ENCODE peak calls at places on chromosomes 3 and 15, in five cellular contexts. A, S, B, R and I are unnamed samples.

GRCh38 chr3:198080521-198081384 is 120.7 kb downstream of the LMLN start:
- DNase-seq in B (peak), S (peak), A (peak), R (peak), I (peak)

GRCh38 chr15:86743283-86743903 is 663.7 kb downstream of the AGBL1 start:
- DNase-seq in S (no peak), R (no peak), B (peak), A (no peak), I (peak)

GRCh38 chr3:82671466-82671865 is 910.0 kb upstream of the GBE1 start:
- DNase-seq in A (no peak), S (no peak), B (no peak), R (no peak), I (no peak)

GRCh38 chr15:72389231-72389630 is 8.9 kb upstream of the TMEM202 start:
- DNase-seq in R (no peak), S (no peak), A (peak), B (peak), I (no peak)

GRCh38 chr3:169295126-169295525 is 368.4 kb downstream of the MECOM start:
- DNase-seq in A (peak), R (no peak), S (peak), B (peak), I (no peak)

GRCh38 chr3:167032267-167032876 is 347.7 kb downstream of the ZBBX start:
- DNase-seq in R (peak), A (peak), B (peak), S (peak), I (peak)

GRCh38 chr3:156471431-156471830 is 83.5 kb downstream of the SSR3 start:
- DNase-seq in R (no peak), S (no peak), B (no peak), A (no peak), I (no peak)

GRCh38 chr3:138348107-138348949 is at the start of gene MRAS:
- DNase-seq in B (peak), A (peak), S (peak), R (peak), I (peak)

GRCh38 chr3:112499328-112499727 is at the start of gene BTLA:
- DNase-seq in B (no peak), A (no peak), S (no peak), R (no peak), I (no peak)

GRCh38 chr15:29920515-29920914 is 98.2 kb upstream of the TJP1 start:
- DNase-seq in S (no peak), R (peak), B (peak), A (peak), I (peak)

GRCh38 chr3:100748220-100748619 is 38.9 kb downstream of the TFG start:
- DNase-seq in A (no peak), R (no peak), B (no peak), S (no peak), I (no peak)

GRCh38 chr15:100873029-100873677 is 6.5 kb upstream of the ALDH1A3 start:
- DNase-seq in S (peak), A (peak), B (peak), R (peak), I (peak)

GRCh38 chr3:71416868-71417267 is 166.7 kb downstream of the FOXP1 start:
- DNase-seq in B (peak), A (no peak), R (no peak), S (no peak), I (no peak)

GRCh38 chr15:60350121-60350520 is 47.7 kb downstream of the ANXA2 start:
- DNase-seq in R (no peak), B (no peak), A (no peak), S (no peak), I (peak)

GRCh38 chr3:66561374-66561773 is 60.6 kb upstream of the LRIG1 start:
- DNase-seq in B (peak), A (peak), S (no peak), R (no peak), I (no peak)

GRCh38 chr3:64988188-64988587 is 300.4 kb upstream of the ADAMTS9 start:
- DNase-seq in R (peak), B (no peak), S (no peak), A (no peak), I (peak)

GRCh38 chr3:187975571-187976360 is 178.2 kb upstream of the LPP start:
- DNase-seq in A (no peak), R (peak), B (peak), S (no peak), I (no peak)

GRCh38 chr3:187977659-187978058 is 176.3 kb upstream of the LPP start:
- DNase-seq in S (no peak), R (no peak), B (no peak), A (no peak), I (no peak)

GRCh38 chr3:187974857-187975257 is 179.1 kb upstream of the LPP start:
- DNase-seq in R (no peak), A (no peak), S (no peak), B (no peak), I (no peak)

GRCh38 chr3:187978433-187979011 is 175.4 kb upstream of the LPP start:
- DNase-seq in B (peak), R (peak), S (no peak), A (peak), I (no peak)

DNA sequence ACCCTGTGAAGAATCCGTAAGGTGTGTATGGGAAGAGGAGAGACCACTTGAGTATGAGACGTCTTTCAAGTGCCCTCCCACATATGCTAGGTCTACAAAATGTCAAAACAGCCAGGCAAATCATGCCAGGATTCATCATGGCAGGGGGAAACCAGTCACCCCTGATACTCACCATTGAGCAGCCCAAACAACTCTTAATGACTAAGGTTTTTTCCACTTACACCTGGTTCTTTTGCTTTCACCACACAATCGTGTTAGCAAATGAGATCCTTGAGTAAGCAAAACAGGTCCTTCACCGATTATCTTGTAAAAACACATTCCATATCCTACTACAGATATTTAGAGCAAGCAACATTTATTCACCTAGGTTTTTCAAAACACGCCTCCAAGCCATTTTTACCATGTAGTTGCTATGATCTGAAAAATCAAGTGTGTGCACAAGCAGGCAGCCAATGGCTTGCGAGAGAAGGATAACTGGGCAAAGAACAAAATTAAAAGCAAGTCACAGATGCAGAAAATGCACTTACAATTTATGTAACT is 177.5 kb upstream of the LPP start:
- DNase-seq in S (no peak), A (no peak), R (peak), B (peak), I (no peak)
- H3K4me2 ChIP-seq in S (no peak), A (no peak), R (peak), B (no peak), I (no peak)

DNA sequence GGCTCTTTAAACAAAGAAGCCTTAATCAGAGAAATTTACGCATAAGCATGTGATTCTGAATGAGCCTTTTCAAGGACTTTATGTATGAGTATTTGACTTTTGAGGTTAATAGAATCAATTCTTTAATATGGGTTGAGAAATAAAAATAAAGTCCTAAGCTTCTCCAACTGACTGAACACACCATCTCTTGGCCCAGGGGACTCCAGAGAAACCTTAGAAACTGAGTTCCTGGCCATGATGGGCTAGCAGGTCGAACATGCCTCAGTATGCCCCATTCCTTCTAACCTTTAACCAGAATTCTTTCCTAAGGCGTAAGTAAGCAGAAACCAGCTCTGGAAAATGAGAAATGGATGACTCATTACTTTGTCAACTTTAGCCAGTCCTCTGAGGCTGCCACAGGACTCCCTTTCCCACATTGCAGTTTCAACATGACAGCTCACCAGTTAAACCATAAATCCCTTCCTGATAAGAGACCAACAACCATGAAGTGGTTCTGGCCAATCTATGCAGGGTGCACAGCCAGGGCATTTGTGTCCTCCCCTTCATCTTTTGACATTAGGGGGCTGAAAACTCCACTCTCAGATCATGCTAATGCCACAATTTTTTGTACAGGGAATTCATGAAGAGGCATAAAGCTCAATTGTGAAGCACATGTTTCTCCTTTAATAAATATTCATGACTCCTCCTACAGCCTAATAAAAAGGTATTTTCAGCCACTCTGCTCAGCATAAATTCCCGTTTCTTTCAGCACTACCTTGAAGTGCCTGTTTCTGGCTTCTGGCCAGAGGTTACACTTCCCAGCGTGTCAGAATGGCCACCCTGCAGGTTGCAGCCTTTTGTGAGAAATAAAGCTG is 33.3 kb downstream of the TM4SF18 start:
- DNase-seq in R (peak), B (peak), S (peak), A (peak), I (peak)
- H2AFZ ChIP-seq in R (peak), B (no peak), S (no peak), A (peak), I (peak)

DNA sequence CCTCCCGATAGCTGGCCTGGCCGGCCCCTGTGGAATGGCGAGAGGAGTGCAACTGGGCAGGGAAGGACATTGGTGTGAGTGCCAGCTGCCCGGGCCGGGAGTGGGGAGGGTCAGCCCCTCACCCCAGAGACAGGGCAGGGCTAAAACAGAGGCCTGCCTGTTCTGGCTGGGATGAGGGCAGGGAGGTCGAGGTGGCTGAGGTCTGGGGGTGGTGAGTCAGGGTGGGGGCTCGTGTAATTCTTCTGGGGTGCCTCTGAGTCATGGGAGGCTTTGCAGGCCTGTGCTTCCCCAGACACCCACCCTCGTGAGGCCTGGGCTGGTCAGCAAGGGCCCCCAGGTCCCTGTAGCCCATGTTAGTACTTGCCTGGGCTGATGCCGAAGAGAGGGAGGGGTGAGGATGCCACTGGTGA is 1.5 kb downstream of the SEMA3B start:
- DNase-seq in S (no peak), B (no peak), A (peak), R (no peak), I (peak)
- H3K4me2 ChIP-seq in S (peak), B (no peak), A (peak), R (peak), I (peak)

DNA sequence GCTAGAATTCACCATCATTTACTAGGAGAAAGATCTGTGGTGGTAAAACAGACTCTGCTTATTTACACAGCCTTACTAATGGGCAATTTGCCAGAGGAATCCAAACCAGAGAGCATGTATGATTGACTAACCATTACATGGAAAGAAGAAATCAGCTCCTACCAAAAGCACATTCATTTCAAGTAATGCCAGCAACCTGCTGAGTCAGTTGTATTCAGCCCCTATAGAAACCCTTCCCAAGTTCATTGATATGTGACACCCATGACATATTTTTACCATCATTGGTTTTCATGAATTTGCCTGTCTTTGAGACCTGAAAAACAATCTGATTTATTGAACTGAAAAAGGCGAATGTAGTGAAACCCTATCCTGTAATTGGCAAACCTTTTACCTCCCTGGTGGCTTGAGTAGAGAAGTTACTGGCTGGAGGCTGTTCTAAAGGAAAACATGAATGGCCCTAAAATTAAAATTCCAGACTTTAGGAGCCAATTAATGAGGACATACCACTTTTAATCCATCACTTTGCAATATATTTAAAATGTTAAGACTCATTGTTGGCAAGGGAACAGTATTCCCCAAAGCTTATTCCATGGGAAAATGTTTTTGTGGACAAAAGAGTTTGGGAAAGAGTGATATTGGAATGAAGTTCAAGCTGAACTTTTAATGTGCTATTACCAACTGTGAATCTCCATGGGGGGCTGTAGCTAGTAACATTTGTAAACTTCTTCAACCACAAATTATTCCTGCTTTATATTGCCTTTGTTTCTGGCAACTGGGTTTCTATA is 542.9 kb downstream of the FHIT start:
- DNase-seq in B (no peak), S (peak), A (peak), R (no peak), I (no peak)
- H2AFZ ChIP-seq in B (no peak), S (no peak), A (no peak), R (no peak), I (no peak)

GRCh38 chr3:30226606-30227151 is 379.7 kb upstream of the TGFBR2 start:
- DNase-seq in A (no peak), S (no peak), B (no peak), R (no peak), I (no peak)

GRCh38 chr3:30225021-30225420 is 381.4 kb upstream of the TGFBR2 start:
- DNase-seq in B (no peak), S (no peak), A (no peak), R (no peak), I (no peak)

GRCh38 chr3:30228302-30228631 is 378.1 kb upstream of the TGFBR2 start:
- DNase-seq in S (no peak), R (no peak), A (no peak), B (no peak), I (no peak)

GRCh38 chr3:30231277-30232141 is 374.9 kb upstream of the TGFBR2 start:
- DNase-seq in R (no peak), S (peak), B (no peak), A (peak), I (no peak)

GRCh38 chr3:30227571-30228301 is 378.7 kb upstream of the TGFBR2 start:
- DNase-seq in B (no peak), A (peak), R (peak), S (peak), I (peak)
- H3K4me2 ChIP-seq in B (no peak), A (peak), R (peak), S (peak), I (peak)